ENCODE peak calls at places on chromosomes 4 and X, in six cellular contexts. Z is right lobe of liver; Q is psoas muscle; P is heart left ventricle; B is CD8-positive, alpha-beta T cell; X is heart right ventricle. G is an unnamed sample.
A peak's percentile ranks its signal among the peaks of the same experiment; 100 is the strongest.

GRCh38 chr4:19187104-19187503 is 1064.6 kb upstream of the SLIT2 start:
- DNase-seq in B (no peak), P (no peak), X (no peak), Q (no peak), Z (no peak), G (no peak)

GRCh38 chr4:142656178-142656577 is 189.9 kb downstream of the INPP4B start:
- DNase-seq in P (no peak), Q (peak; percentile 23), Z (no peak), B (no peak), X (no peak), G (no peak)

GRCh38 chrX:20409991-20410390 is 143.3 kb upstream of the RPS6KA3 start:
- DNase-seq in P (no peak), X (no peak), B (no peak), Z (no peak), Q (no peak), G (no peak)

GRCh38 chr4:166622425-166622977 is 611.8 kb downstream of the SPOCK3 start:
- DNase-seq in B (no peak), Z (no peak), Q (no peak), X (no peak), P (no peak), G (no peak)

GRCh38 chr4:1011022-1011694 is at the start of gene FGFRL1:
- DNase-seq in X (peak; percentile 95), Q (peak; percentile 96), P (peak; percentile 96), B (peak; percentile 94), Z (peak; percentile 95), G (peak; percentile 93)

GRCh38 chr4:155383541-155383940 is 6.8 kb upstream of the MAP9 start:
- DNase-seq in Q (no peak), Z (no peak), B (no peak), P (no peak), X (no peak), G (no peak)

GRCh38 chrX:134520860-134521390 is 61.0 kb downstream of the HPRT1 start:
- DNase-seq in Z (no peak), Q (no peak), B (no peak), X (no peak), P (no peak), G (no peak)

GRCh38 chrX:54891573-54891972 is 29.1 kb upstream of the TRO start:
- DNase-seq in B (no peak), Q (no peak), Z (no peak), X (no peak), P (no peak), G (no peak)

GRCh38 chr4:53477038-53477565 is 99.7 kb downstream of the FIP1L1 start:
- DNase-seq in Z (no peak), Q (no peak), B (no peak), X (no peak), P (no peak), G (no peak)

GRCh38 chrX:44470816-44471215 is 71.8 kb downstream of the FUNDC1 start:
- DNase-seq in Q (no peak), X (no peak), Z (no peak), B (no peak), P (no peak), G (no peak)

GRCh38 chr4:168129046-168129772 is 36.9 kb downstream of the ANXA10 start:
- DNase-seq in Q (no peak), B (no peak), Z (no peak), P (no peak), X (no peak), G (no peak)

GRCh38 chrX:149003863-149004660 is 501.0 kb downstream of the IDS start:
- DNase-seq in P (no peak), B (no peak), X (no peak), Z (no peak), Q (no peak), G (no peak)

GRCh38 chrX:40021647-40022046 is 76.1 kb downstream of the BCOR start:
- DNase-seq in P (no peak), Z (no peak), B (no peak), Q (no peak), X (no peak), G (no peak)

GRCh38 chr4:101792056-101792575 is 1.6 kb downstream of the BANK1 start:
- DNase-seq in P (no peak), B (no peak), X (no peak), Z (no peak), Q (no peak), G (no peak)

GRCh38 chrX:41723305-41723704 is 676 bp upstream of the GPR82 start:
- DNase-seq in Z (no peak), P (no peak), B (no peak), Q (no peak), X (no peak), G (no peak)

GRCh38 chrX:41722816-41723215 is 1.2 kb upstream of the GPR82 start:
- DNase-seq in X (no peak), Z (no peak), P (no peak), B (no peak), Q (no peak), G (no peak)

GRCh38 chrX:41721590-41721989 is 2.4 kb upstream of the GPR82 start:
- DNase-seq in Z (no peak), Q (no peak), B (no peak), P (no peak), X (no peak), G (no peak)

GRCh38 chrX:41722220-41722619 is 1.8 kb upstream of the GPR82 start:
- DNase-seq in P (no peak), Q (no peak), Z (no peak), X (no peak), B (no peak), G (no peak)

DNA sequence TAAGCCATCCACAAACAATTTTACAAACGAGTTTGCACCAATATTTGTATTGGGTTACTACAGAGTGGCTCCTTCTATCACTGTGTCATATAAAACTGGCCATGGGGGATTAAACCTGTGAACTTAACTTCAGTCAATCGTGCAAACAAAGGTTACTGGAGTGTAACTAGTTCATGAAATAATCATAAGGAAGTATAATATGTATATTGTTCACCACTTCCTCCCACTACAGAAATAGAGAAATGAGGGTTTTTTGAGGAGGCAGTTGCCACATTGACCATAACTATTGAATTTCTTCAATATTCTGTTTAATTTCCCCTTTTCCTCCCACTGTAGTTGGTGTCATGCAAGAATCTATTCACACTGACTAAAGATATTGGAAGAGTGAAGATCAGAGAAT is at the start of gene GPR82:
- DNase-seq in X (no peak), Q (no peak), Z (no peak), B (no peak), P (no peak), G (no peak)
- H3K27ac ChIP-seq in X (no peak within 1 kb of the TSS), Q (no peak within 1 kb of the TSS), Z (no peak within 1 kb of the TSS), B (no peak within 1 kb of the TSS), P (no peak within 1 kb of the TSS), G (no peak within 1 kb of the TSS)

DNA sequence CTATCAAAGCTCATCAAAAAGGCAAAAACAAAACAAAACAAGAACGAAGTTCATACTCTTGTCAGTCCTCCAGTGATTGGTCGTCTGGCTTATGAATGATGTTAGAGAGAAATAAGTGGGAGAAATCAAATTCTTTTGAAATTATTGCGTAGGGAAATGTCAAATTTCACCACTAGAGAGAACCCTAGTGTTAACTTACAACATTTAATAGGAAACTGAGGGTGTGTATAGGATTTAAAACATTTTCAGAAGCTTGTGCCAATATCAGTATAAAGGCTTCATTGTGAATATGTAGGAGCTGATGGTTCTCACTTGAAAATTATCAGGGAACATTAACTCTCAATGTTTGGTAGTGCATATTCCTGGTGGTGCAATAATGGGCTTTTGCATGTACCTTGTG is 17.4 kb downstream of the ADH6 start:
- DNase-seq in B (no peak), Q (no peak), Z (no peak), P (no peak), X (no peak), G (no peak)
- TF ChIP-seq CTCF in B (no peak), Q (no peak), Z (peak; percentile 26), P (peak; percentile 15), X (peak; percentile 42), G (no peak)

GRCh38 chr4:8828869-8829268 is 42.8 kb downstream of the HMX1 start:
- DNase-seq in Q (no peak), X (no peak), P (peak; percentile 1), B (no peak), Z (no peak), G (no peak)
- H3K4me1 ChIP-seq in Q (no peaks in the 10 kb centered on the region), X (no peaks in the 10 kb centered on the region), P (no peaks in the 10 kb centered on the region), B (no peaks in the 10 kb centered on the region), Z (no peaks in the 10 kb centered on the region), G (no peaks in the 10 kb centered on the region)

GRCh38 chr4:139963708-139964107 is 190.3 kb downstream of the MAML3 start:
- DNase-seq in X (no peak), Q (no peak), Z (no peak), B (no peak), P (no peak), G (no peak)

GRCh38 chr4:139958738-139959096 is 195.3 kb downstream of the MAML3 start:
- DNase-seq in Q (no peak), Z (no peak), B (no peak), X (no peak), P (no peak), G (no peak)

GRCh38 chr4:139959398-139959797 is 194.6 kb downstream of the MAML3 start:
- DNase-seq in B (no peak), Z (no peak), Q (no peak), P (no peak), X (no peak), G (no peak)

GRCh38 chr4:139962130-139962684 is 191.8 kb downstream of the MAML3 start:
- DNase-seq in B (no peak), X (no peak), P (no peak), Z (no peak), Q (no peak), G (no peak)

DNA sequence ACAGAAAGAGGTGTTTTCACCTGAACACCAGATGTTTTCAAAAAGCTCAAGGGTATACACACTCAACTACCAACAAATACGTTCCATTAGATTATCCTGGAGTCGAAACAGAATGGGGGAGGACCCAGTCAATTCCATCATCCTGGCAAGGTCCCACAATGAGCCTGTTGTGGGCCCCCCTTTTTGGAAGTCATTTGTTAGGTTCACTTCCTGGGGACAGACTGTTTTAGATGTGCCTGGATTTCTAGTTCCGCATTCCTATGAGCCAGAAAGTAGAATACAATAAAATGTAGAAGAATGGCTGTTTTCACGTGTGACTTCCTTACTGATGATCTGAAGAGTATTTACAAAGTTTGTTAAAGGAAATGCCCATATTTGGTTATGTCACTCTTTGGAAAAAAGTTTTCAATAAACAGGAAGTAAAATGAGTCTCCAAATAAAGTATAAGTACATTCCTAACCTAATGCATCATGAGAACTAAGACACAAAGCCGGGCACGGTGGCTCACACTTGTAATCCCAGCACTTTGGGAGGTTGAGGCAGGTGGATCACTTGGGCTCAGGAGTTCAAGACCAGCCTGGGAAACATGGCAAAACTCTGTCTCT is 192.5 kb downstream of the MAML3 start:
- DNase-seq in P (no peak), Z (no peak), B (no peak), X (no peak), Q (no peak), G (no peak)
- H3K27ac ChIP-seq in P (no peak overlapping the region), Z (no peak overlapping the region), B (no peak overlapping the region), X (peak overlapping the region; percentile 32), Q (no peak overlapping the region), G (no peak overlapping the region)

DNA sequence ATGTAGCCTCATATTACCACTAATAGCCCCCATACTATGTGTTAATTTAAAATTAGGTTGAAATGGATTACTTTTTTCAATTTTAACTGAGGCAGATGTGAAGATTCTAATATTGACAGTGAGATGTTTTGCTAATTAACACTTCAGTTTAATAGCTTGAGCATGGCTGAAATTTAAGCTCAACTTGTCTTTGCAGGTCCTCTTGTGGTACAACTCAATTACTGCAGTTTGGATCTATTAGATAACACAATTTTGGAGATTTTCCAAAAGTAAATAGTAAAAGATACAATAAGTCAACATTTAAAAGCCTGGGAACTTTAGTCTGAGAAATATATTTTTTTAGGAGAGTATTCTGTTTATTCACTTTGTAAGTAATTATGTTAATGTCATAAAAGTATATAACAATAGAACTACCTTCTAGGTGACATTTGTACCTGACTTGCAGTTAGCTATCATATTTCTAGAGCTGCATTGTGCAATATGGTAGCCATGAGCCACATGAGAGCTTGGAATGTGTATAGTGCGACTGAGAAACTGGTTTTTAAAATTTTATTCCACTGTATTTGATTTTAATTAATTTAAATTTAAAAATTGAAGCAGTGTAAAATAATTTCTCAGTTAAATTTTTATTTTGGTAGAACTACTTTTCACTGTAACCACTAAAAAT is 73.1 kb upstream of the FMR1 start:
- DNase-seq in Z (no peak), P (no peak), Q (no peak), B (no peak), X (no peak), G (no peak)
- TF ChIP-seq CTCF in Z (peak; percentile 54), P (no peak), Q (no peak), B (peak; percentile 30), X (no peak), G (no peak)

G was measured in lung.